ENCODE peak calls at places on chromosomes 4 and X, in seven cellular contexts. One of them, this sample, is unnamed.
A peak's percentile ranks its signal among the peaks of the same experiment; 100 is the strongest.

GRCh38 chrX:16547644-16548043 is 102.3 kb upstream of the S100G start:
- DNase-seq in AG09309: no peak
- DNase-seq in foreskin fibroblast: no peak
- DNase-seq in CD4-positive, alpha-beta T cell: no peak
- DNase-seq in dorsolateral prefrontal cortex: no peak
- DNase-seq in MCF 10A: no peak
- DNase-seq in Panc1: no peak
- DNase-seq in this sample: no peak

GRCh38 chr4:112514449-112515277 is 1.3 kb downstream of the NEUROG2 start:
- DNase-seq in AG09309: no peak
- DNase-seq in dorsolateral prefrontal cortex: no peak
- DNase-seq in CD4-positive, alpha-beta T cell: no peak
- DNase-seq in foreskin fibroblast: no peak
- DNase-seq in MCF 10A: no peak
- DNase-seq in Panc1: no peak
- DNase-seq in this sample: no peak

GRCh38 chrX:154002215-154002719 is 17.4 kb downstream of the IRAK1 start:
- DNase-seq in foreskin fibroblast: peak; percentile 73
- DNase-seq in MCF 10A: peak; percentile 71
- DNase-seq in dorsolateral prefrontal cortex: no peak
- DNase-seq in Panc1: no peak
- DNase-seq in CD4-positive, alpha-beta T cell: no peak
- DNase-seq in AG09309: peak; percentile 57
- DNase-seq in this sample: no peak

GRCh38 chrX:33014949-33015348 is 196.4 kb downstream of the DMD start:
- DNase-seq in Panc1: no peak
- DNase-seq in MCF 10A: no peak
- DNase-seq in AG09309: no peak
- DNase-seq in dorsolateral prefrontal cortex: no peak
- DNase-seq in CD4-positive, alpha-beta T cell: no peak
- DNase-seq in foreskin fibroblast: no peak
- DNase-seq in this sample: no peak

GRCh38 chr4:25914670-25915358 is 794 bp downstream of the SMIM20 start:
- DNase-seq in foreskin fibroblast: no peak
- DNase-seq in Panc1: no peak
- DNase-seq in MCF 10A: no peak
- DNase-seq in CD4-positive, alpha-beta T cell: no peak
- DNase-seq in AG09309: no peak
- DNase-seq in dorsolateral prefrontal cortex: no peak
- DNase-seq in this sample: no peak

GRCh38 chrX:110087485-110088356 is 84.8 kb downstream of the TMEM164 start:
- DNase-seq in dorsolateral prefrontal cortex: no peak
- DNase-seq in Panc1: peak; percentile 74
- DNase-seq in AG09309: peak; percentile 80
- DNase-seq in MCF 10A: peak; percentile 93
- DNase-seq in foreskin fibroblast: peak; percentile 93
- DNase-seq in CD4-positive, alpha-beta T cell: no peak
- DNase-seq in this sample: no peak

GRCh38 chr4:98209111-98209510 is 52.1 kb upstream of the RAP1GDS1 start:
- DNase-seq in CD4-positive, alpha-beta T cell: no peak
- DNase-seq in Panc1: no peak
- DNase-seq in dorsolateral prefrontal cortex: no peak
- DNase-seq in AG09309: no peak
- DNase-seq in foreskin fibroblast: no peak
- DNase-seq in MCF 10A: no peak
- DNase-seq in this sample: no peak

GRCh38 chr4:180380733-180381132 is 1862.5 kb upstream of the TENM3 start:
- DNase-seq in Panc1: peak; percentile 22
- DNase-seq in CD4-positive, alpha-beta T cell: no peak
- DNase-seq in dorsolateral prefrontal cortex: no peak
- DNase-seq in AG09309: no peak
- DNase-seq in foreskin fibroblast: no peak
- DNase-seq in MCF 10A: peak; percentile 83
- DNase-seq in this sample: no peak

GRCh38 chr4:99946346-99947189 is at the start of gene DNAJB14:
- DNase-seq in Panc1: no peak
- DNase-seq in dorsolateral prefrontal cortex: peak; percentile 78
- DNase-seq in foreskin fibroblast: peak; percentile 83
- DNase-seq in CD4-positive, alpha-beta T cell: peak; percentile 81
- DNase-seq in MCF 10A: peak; percentile 79
- DNase-seq in AG09309: no peak
- DNase-seq in this sample: peak; percentile 37

DNA sequence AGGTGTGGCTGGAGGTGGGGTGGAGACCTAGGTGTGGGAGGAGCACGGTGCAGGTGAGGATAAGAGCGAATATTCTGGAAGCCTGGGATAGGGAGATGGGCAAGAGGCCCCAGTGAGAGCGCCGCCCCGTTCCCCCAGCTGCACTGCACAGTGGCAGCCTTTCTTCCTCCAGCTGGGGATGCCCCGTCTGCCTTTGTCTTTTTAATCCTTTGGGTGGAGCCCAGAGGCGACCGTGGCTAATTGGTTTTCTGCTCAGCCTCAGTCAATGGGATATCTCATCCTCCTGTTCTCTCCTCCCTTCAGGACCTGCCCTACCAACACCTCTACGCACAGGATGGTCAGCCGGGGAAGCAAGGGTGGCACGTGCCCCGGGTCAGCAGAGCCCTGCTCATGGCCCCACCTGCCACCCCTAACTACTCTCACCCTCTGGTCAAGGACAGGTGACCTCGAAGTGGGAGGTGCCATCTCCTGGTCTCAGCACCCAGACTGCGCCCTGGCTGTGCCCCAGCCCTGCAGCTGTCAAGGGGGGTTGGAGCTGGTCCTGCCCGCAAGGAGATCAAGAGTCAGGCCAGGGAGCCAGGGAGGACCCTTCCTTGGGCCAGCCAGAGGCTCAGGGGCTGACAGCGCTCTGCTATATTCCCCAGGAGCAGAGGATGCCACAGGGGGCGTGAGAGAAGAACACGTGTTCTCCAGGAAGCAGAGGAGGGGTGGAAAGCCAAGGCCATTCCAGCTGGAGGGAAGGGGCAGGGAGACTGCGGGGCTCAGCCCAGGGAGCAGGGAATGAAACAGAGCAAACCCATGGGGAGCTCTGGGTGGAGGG is 64.0 kb downstream of the ADRA2C start:
- DNase-seq in MCF 10A: no peak
- DNase-seq in dorsolateral prefrontal cortex: no peak
- DNase-seq in AG09309: no peak
- DNase-seq in Panc1: no peak
- DNase-seq in foreskin fibroblast: no peak
- DNase-seq in CD4-positive, alpha-beta T cell: no peak
- DNase-seq in this sample: no peak
- TF ChIP-seq CTCF in MCF 10A: no peak
- TF ChIP-seq CTCF in dorsolateral prefrontal cortex: no peak
- TF ChIP-seq CTCF in AG09309: no peak
- TF ChIP-seq CTCF in Panc1: no peak
- TF ChIP-seq CTCF in foreskin fibroblast: no peak
- TF ChIP-seq CTCF in CD4-positive, alpha-beta T cell: no peak
- TF ChIP-seq CTCF in this sample: no peak

GRCh38 chr4:47494124-47494430 is 9.0 kb downstream of the ATP10D start:
- DNase-seq in dorsolateral prefrontal cortex: no peak
- DNase-seq in MCF 10A: no peak
- DNase-seq in foreskin fibroblast: no peak
- DNase-seq in CD4-positive, alpha-beta T cell: no peak
- DNase-seq in AG09309: no peak
- DNase-seq in Panc1: no peak
- DNase-seq in this sample: no peak

GRCh38 chr4:47486306-47486705 is 1.2 kb downstream of the ATP10D start:
- DNase-seq in CD4-positive, alpha-beta T cell: no peak
- DNase-seq in foreskin fibroblast: no peak
- DNase-seq in dorsolateral prefrontal cortex: no peak
- DNase-seq in MCF 10A: no peak
- DNase-seq in AG09309: no peak
- DNase-seq in Panc1: no peak
- DNase-seq in this sample: no peak

GRCh38 chr4:47488706-47489105 is 3.6 kb downstream of the ATP10D start:
- DNase-seq in dorsolateral prefrontal cortex: no peak
- DNase-seq in AG09309: no peak
- DNase-seq in MCF 10A: no peak
- DNase-seq in Panc1: no peak
- DNase-seq in CD4-positive, alpha-beta T cell: no peak
- DNase-seq in foreskin fibroblast: no peak
- DNase-seq in this sample: no peak

GRCh38 chr4:47493238-47494123 is 8.4 kb downstream of the ATP10D start:
- DNase-seq in MCF 10A: no peak
- DNase-seq in CD4-positive, alpha-beta T cell: no peak
- DNase-seq in Panc1: no peak
- DNase-seq in AG09309: no peak
- DNase-seq in dorsolateral prefrontal cortex: no peak
- DNase-seq in foreskin fibroblast: no peak
- DNase-seq in this sample: no peak

DNA sequence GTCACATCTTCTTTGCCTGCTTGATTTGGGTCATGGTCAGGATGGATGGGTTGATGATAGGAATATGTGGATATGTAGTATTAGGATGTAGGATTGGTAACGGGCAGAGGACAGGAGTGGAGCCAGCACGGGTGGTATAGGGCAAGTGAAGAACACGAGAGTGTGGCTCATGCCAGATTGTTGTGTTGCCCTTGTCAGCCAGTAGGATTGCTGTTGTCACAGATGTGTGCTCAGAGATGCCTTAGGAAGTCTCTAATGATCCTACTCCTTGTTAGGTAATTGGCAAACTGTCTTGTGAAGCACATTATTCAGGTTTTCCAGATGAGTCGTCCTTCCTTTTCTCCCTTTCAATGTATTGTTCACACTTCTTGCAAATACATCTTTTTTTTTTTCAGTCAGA is 5.5 kb downstream of the ATP10D start:
- DNase-seq in foreskin fibroblast: no peak
- DNase-seq in CD4-positive, alpha-beta T cell: no peak
- DNase-seq in AG09309: no peak
- DNase-seq in MCF 10A: peak; percentile 54
- DNase-seq in dorsolateral prefrontal cortex: no peak
- DNase-seq in Panc1: peak; percentile 32
- DNase-seq in this sample: no peak
- TF ChIP-seq CTCF in foreskin fibroblast: peak; percentile 26
- TF ChIP-seq CTCF in CD4-positive, alpha-beta T cell: no peak
- TF ChIP-seq CTCF in AG09309: peak; percentile 34
- TF ChIP-seq CTCF in MCF 10A: peak; percentile 26
- TF ChIP-seq CTCF in dorsolateral prefrontal cortex: no peak
- TF ChIP-seq CTCF in Panc1: peak; percentile 54
- TF ChIP-seq CTCF in this sample: no peak

GRCh38 chr4:168919706-168920324 is 90.2 kb downstream of the CBR4 start:
- DNase-seq in Panc1: no peak
- DNase-seq in dorsolateral prefrontal cortex: no peak
- DNase-seq in MCF 10A: no peak
- DNase-seq in foreskin fibroblast: no peak
- DNase-seq in AG09309: no peak
- DNase-seq in CD4-positive, alpha-beta T cell: no peak
- DNase-seq in this sample: no peak

GRCh38 chr4:168924648-168925047 is 85.4 kb downstream of the CBR4 start:
- DNase-seq in AG09309: no peak
- DNase-seq in MCF 10A: no peak
- DNase-seq in CD4-positive, alpha-beta T cell: no peak
- DNase-seq in foreskin fibroblast: no peak
- DNase-seq in Panc1: no peak
- DNase-seq in dorsolateral prefrontal cortex: no peak
- DNase-seq in this sample: no peak

GRCh38 chr4:168925789-168926490 is 84.1 kb downstream of the CBR4 start:
- DNase-seq in foreskin fibroblast: no peak
- DNase-seq in AG09309: no peak
- DNase-seq in MCF 10A: no peak
- DNase-seq in CD4-positive, alpha-beta T cell: no peak
- DNase-seq in Panc1: no peak
- DNase-seq in dorsolateral prefrontal cortex: no peak
- DNase-seq in this sample: no peak

GRCh38 chr4:168920438-168921081 is 89.5 kb downstream of the CBR4 start:
- DNase-seq in Panc1: no peak
- DNase-seq in MCF 10A: no peak
- DNase-seq in CD4-positive, alpha-beta T cell: no peak
- DNase-seq in foreskin fibroblast: no peak
- DNase-seq in AG09309: no peak
- DNase-seq in dorsolateral prefrontal cortex: no peak
- DNase-seq in this sample: no peak

GRCh38 chr4:168923526-168924194 is 86.4 kb downstream of the CBR4 start:
- DNase-seq in dorsolateral prefrontal cortex: peak; percentile 49
- DNase-seq in foreskin fibroblast: peak; percentile 72
- DNase-seq in AG09309: peak; percentile 46
- DNase-seq in Panc1: peak; percentile 25
- DNase-seq in CD4-positive, alpha-beta T cell: no peak
- DNase-seq in MCF 10A: peak; percentile 78
- DNase-seq in this sample: no peak
- TF ChIP-seq CTCF in dorsolateral prefrontal cortex: peak; percentile 83
- TF ChIP-seq CTCF in foreskin fibroblast: peak; percentile 66
- TF ChIP-seq CTCF in AG09309: peak; percentile 76
- TF ChIP-seq CTCF in Panc1: peak; percentile 80
- TF ChIP-seq CTCF in CD4-positive, alpha-beta T cell: peak; percentile 86
- TF ChIP-seq CTCF in MCF 10A: peak; percentile 71
- TF ChIP-seq CTCF in this sample: peak; percentile 86

GRCh38 chr4:139694522-139694921 is 28.9 kb downstream of the MGST2 start:
- DNase-seq in MCF 10A: no peak
- DNase-seq in Panc1: no peak
- DNase-seq in AG09309: no peak
- DNase-seq in dorsolateral prefrontal cortex: no peak
- DNase-seq in foreskin fibroblast: no peak
- DNase-seq in CD4-positive, alpha-beta T cell: no peak
- DNase-seq in this sample: no peak

GRCh38 chr4:139686988-139687387 is 21.4 kb downstream of the MGST2 start:
- DNase-seq in foreskin fibroblast: no peak
- DNase-seq in Panc1: no peak
- DNase-seq in AG09309: no peak
- DNase-seq in dorsolateral prefrontal cortex: no peak
- DNase-seq in MCF 10A: no peak
- DNase-seq in CD4-positive, alpha-beta T cell: no peak
- DNase-seq in this sample: no peak

GRCh38 chr4:139689093-139689722 is 23.6 kb downstream of the MGST2 start:
- DNase-seq in Panc1: no peak
- DNase-seq in AG09309: no peak
- DNase-seq in foreskin fibroblast: no peak
- DNase-seq in MCF 10A: no peak
- DNase-seq in dorsolateral prefrontal cortex: no peak
- DNase-seq in CD4-positive, alpha-beta T cell: no peak
- DNase-seq in this sample: no peak

GRCh38 chr4:139696491-139696890 is 30.9 kb downstream of the MGST2 start:
- DNase-seq in AG09309: no peak
- DNase-seq in MCF 10A: no peak
- DNase-seq in Panc1: no peak
- DNase-seq in foreskin fibroblast: no peak
- DNase-seq in dorsolateral prefrontal cortex: no peak
- DNase-seq in CD4-positive, alpha-beta T cell: no peak
- DNase-seq in this sample: no peak

DNA sequence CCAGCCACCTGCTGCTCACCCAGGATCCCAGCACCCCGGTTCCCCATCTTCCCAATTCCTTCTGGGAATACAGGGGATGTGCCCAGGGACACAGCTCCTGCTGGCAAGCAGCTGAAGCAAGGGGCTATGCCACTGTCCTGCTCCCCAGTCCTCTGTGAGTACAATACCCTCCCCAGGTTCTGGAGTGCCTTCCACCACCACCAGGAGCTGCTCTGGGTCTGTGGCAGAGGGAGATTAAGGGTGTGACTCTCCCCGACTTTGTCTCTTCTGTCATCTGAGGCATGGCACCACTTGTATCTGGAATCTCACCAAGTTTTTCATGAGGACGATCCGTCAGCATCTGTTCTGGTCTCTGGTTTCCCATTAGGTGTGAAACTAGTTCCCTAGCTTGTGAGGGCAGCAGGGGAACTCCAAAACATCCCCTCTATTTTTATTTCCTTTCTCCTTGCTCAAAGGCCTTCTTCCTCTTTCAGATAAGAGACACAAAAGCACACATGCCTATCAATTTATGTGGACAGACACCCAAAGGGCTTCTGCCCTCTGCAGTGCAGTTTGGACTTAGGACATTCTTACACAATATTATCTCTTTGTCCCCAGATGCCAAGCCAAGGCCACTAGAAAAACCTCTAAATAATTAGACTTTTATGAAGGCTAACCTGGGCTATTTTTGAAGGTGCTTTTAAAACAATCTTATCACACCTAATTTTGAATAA is 26.8 kb downstream of the MGST2 start:
- DNase-seq in Panc1: no peak
- DNase-seq in dorsolateral prefrontal cortex: no peak
- DNase-seq in CD4-positive, alpha-beta T cell: no peak
- DNase-seq in foreskin fibroblast: no peak
- DNase-seq in MCF 10A: no peak
- DNase-seq in AG09309: no peak
- DNase-seq in this sample: no peak
- TF ChIP-seq CTCF in Panc1: peak; percentile 32
- TF ChIP-seq CTCF in dorsolateral prefrontal cortex: no peak
- TF ChIP-seq CTCF in CD4-positive, alpha-beta T cell: no peak
- TF ChIP-seq CTCF in foreskin fibroblast: no peak
- TF ChIP-seq CTCF in MCF 10A: no peak
- TF ChIP-seq CTCF in AG09309: peak; percentile 19
- TF ChIP-seq CTCF in this sample: no peak